ENCODE peak calls at places on chromosomes 12 and 14, in four cellular contexts. L is mucosa of gallbladder, X is COR-L47, P is RWPE1. C is an unnamed sample.

GRCh38 chr12:70560671-70561070 is 76.6 kb downstream of the PTPRB start:
- DNase-seq in X (no peak), P (no peak), L (no peak), C (peak; percentile 41)

GRCh38 chr14:50040401-50040775 is 76.0 kb downstream of the VCPKMT start:
- DNase-seq in X (no peak), L (no peak), P (peak; percentile 76), C (peak; percentile 79)

GRCh38 chr12:111942557-111942956 is 70.4 kb downstream of the TMEM116 start:
- DNase-seq in L (no peak), P (peak; percentile 33), X (peak; percentile 15), C (peak; percentile 59)

GRCh38 chr14:64191756-64192155 is 102.4 kb downstream of the ESR2 start:
- DNase-seq in L (no peak), X (no peak), P (peak; percentile 22), C (peak; percentile 86)

GRCh38 chr12:109428038-109428629 is 49.0 kb downstream of the KCTD10 start:
- DNase-seq in P (peak; percentile 65), L (peak; percentile 82), X (peak; percentile 66), C (peak; percentile 94)

GRCh38 chr12:120421701-120422100 is 16.2 kb upstream of the COX6A1 start:
- DNase-seq in L (no peak), X (no peak), P (no peak), C (no peak)

GRCh38 chr14:57533214-57533613 is 39.6 kb upstream of the CCDC198 start:
- DNase-seq in L (peak; percentile 15), X (no peak), P (no peak), C (peak; percentile 69)

GRCh38 chr14:61644834-61645233 is 50.5 kb upstream of the HIF1A start:
- DNase-seq in L (no peak), X (no peak), P (no peak), C (no peak)

GRCh38 chr12:31682136-31682962 is 22.9 kb downstream of the ETFBKMT start:
- DNase-seq in L (peak; percentile 73), P (peak; percentile 46), X (peak; percentile 70), C (peak; percentile 93)

GRCh38 chr14:32417956-32418552 is 89.0 kb downstream of the AKAP6 start:
- DNase-seq in L (peak; percentile 68), X (no peak), P (peak; percentile 45), C (no peak)